ENCODE peak calls at places on chromosomes 5 and 9, in eight cellular contexts. One of them, this sample, is unnamed.

GRCh38 chr5:142924135-142924883 is 154.1 kb downstream of the ARHGAP26 start:
- DNase-seq in upper lobe of left lung: no peak
- DNase-seq in HT1080: no peak
- DNase-seq in ureter: no peak
- DNase-seq in GM13976: peak; percentile 40
- DNase-seq in breast epithelium: no peak
- DNase-seq in mesenteric fat pad: no peak
- DNase-seq in activated B cell treated with CpG ODN at 0.5 μM for 24 hours: no peak
- DNase-seq in this sample: no peak

GRCh38 chr5:570886-571285 is 41.3 kb upstream of the CEP72 start:
- DNase-seq in upper lobe of left lung: peak; percentile 47
- DNase-seq in activated B cell treated with CpG ODN at 0.5 μM for 24 hours: no peak
- DNase-seq in HT1080: no peak
- DNase-seq in GM13976: no peak
- DNase-seq in breast epithelium: no peak
- DNase-seq in mesenteric fat pad: peak; percentile 69
- DNase-seq in ureter: peak; percentile 20
- DNase-seq in this sample: no peak

GRCh38 chr5:6686916-6687409 is 26.3 kb upstream of the TENT4A start:
- DNase-seq in GM13976: no peak
- DNase-seq in activated B cell treated with CpG ODN at 0.5 μM for 24 hours: no peak
- DNase-seq in ureter: no peak
- DNase-seq in breast epithelium: no peak
- DNase-seq in upper lobe of left lung: peak; percentile 68
- DNase-seq in mesenteric fat pad: no peak
- DNase-seq in HT1080: peak; percentile 44
- DNase-seq in this sample: peak; percentile 25

GRCh38 chr5:68344447-68345111 is 129.0 kb downstream of the PIK3R1 start:
- DNase-seq in ureter: no peak
- DNase-seq in activated B cell treated with CpG ODN at 0.5 μM for 24 hours: no peak
- DNase-seq in breast epithelium: no peak
- DNase-seq in upper lobe of left lung: no peak
- DNase-seq in mesenteric fat pad: no peak
- DNase-seq in HT1080: peak; percentile 70
- DNase-seq in GM13976: peak; percentile 41
- DNase-seq in this sample: no peak

GRCh38 chr5:82274343-82275266 is 3.5 kb downstream of the RPS23 start:
- DNase-seq in upper lobe of left lung: peak; percentile 77
- DNase-seq in HT1080: peak; percentile 29
- DNase-seq in GM13976: no peak
- DNase-seq in breast epithelium: no peak
- DNase-seq in ureter: no peak
- DNase-seq in mesenteric fat pad: no peak
- DNase-seq in activated B cell treated with CpG ODN at 0.5 μM for 24 hours: no peak
- DNase-seq in this sample: no peak

GRCh38 chr9:100020121-100020780 is 78.5 kb downstream of the ERP44 start:
- DNase-seq in GM13976: no peak
- DNase-seq in upper lobe of left lung: no peak
- DNase-seq in HT1080: peak; percentile 15
- DNase-seq in breast epithelium: no peak
- DNase-seq in ureter: no peak
- DNase-seq in mesenteric fat pad: no peak
- DNase-seq in activated B cell treated with CpG ODN at 0.5 μM for 24 hours: no peak
- DNase-seq in this sample: no peak

GRCh38 chr9:5205071-5205470 is 19.6 kb upstream of the INSL6 start:
- DNase-seq in breast epithelium: no peak
- DNase-seq in mesenteric fat pad: no peak
- DNase-seq in activated B cell treated with CpG ODN at 0.5 μM for 24 hours: no peak
- DNase-seq in HT1080: peak; percentile 31
- DNase-seq in upper lobe of left lung: no peak
- DNase-seq in ureter: no peak
- DNase-seq in GM13976: no peak
- DNase-seq in this sample: no peak

GRCh38 chr5:125486634-125487033 is 740.2 kb upstream of the ZNF608 start:
- DNase-seq in mesenteric fat pad: no peak
- DNase-seq in activated B cell treated with CpG ODN at 0.5 μM for 24 hours: no peak
- DNase-seq in breast epithelium: no peak
- DNase-seq in upper lobe of left lung: no peak
- DNase-seq in HT1080: peak; percentile 37
- DNase-seq in ureter: no peak
- DNase-seq in GM13976: no peak
- DNase-seq in this sample: no peak

GRCh38 chr9:131870156-131870555 is 130.3 kb upstream of the RAPGEF1 start:
- DNase-seq in ureter: no peak
- DNase-seq in HT1080: no peak
- DNase-seq in mesenteric fat pad: no peak
- DNase-seq in activated B cell treated with CpG ODN at 0.5 μM for 24 hours: no peak
- DNase-seq in upper lobe of left lung: no peak
- DNase-seq in GM13976: no peak
- DNase-seq in breast epithelium: no peak
- DNase-seq in this sample: no peak

GRCh38 chr5:159682623-159683022 is 233.7 kb upstream of the ADRA1B start:
- DNase-seq in ureter: no peak
- DNase-seq in mesenteric fat pad: no peak
- DNase-seq in HT1080: no peak
- DNase-seq in breast epithelium: no peak
- DNase-seq in activated B cell treated with CpG ODN at 0.5 μM for 24 hours: no peak
- DNase-seq in upper lobe of left lung: no peak
- DNase-seq in GM13976: no peak
- DNase-seq in this sample: no peak

GRCh38 chr5:10418654-10419345 is 22.9 kb upstream of the ROPN1L start:
- DNase-seq in breast epithelium: no peak
- DNase-seq in activated B cell treated with CpG ODN at 0.5 μM for 24 hours: no peak
- DNase-seq in ureter: no peak
- DNase-seq in HT1080: no peak
- DNase-seq in GM13976: no peak
- DNase-seq in mesenteric fat pad: no peak
- DNase-seq in upper lobe of left lung: no peak
- DNase-seq in this sample: no peak

GRCh38 chr5:139700711-139701693 is 52.9 kb downstream of the CXXC5 start:
- DNase-seq in breast epithelium: no peak
- DNase-seq in activated B cell treated with CpG ODN at 0.5 μM for 24 hours: no peak
- DNase-seq in HT1080: no peak
- DNase-seq in ureter: no peak
- DNase-seq in upper lobe of left lung: no peak
- DNase-seq in mesenteric fat pad: no peak
- DNase-seq in GM13976: no peak
- DNase-seq in this sample: no peak

GRCh38 chr9:137301086-137301947 is 754 bp downstream of the NRARP start:
- DNase-seq in HT1080: no peak
- DNase-seq in activated B cell treated with CpG ODN at 0.5 μM for 24 hours: no peak
- DNase-seq in upper lobe of left lung: peak; percentile 90
- DNase-seq in ureter: no peak
- DNase-seq in GM13976: peak; percentile 73
- DNase-seq in breast epithelium: no peak
- DNase-seq in mesenteric fat pad: no peak
- DNase-seq in this sample: no peak

GRCh38 chr5:57246426-57246825 is 72.6 kb downstream of the GPBP1 start:
- DNase-seq in upper lobe of left lung: no peak
- DNase-seq in HT1080: no peak
- DNase-seq in breast epithelium: no peak
- DNase-seq in ureter: no peak
- DNase-seq in activated B cell treated with CpG ODN at 0.5 μM for 24 hours: no peak
- DNase-seq in mesenteric fat pad: no peak
- DNase-seq in GM13976: no peak
- DNase-seq in this sample: no peak

GRCh38 chr9:108855529-108855886 is 278 bp downstream of the ACTL7B start:
- DNase-seq in breast epithelium: no peak
- DNase-seq in GM13976: no peak
- DNase-seq in upper lobe of left lung: peak; percentile 84
- DNase-seq in HT1080: no peak
- DNase-seq in ureter: no peak
- DNase-seq in mesenteric fat pad: no peak
- DNase-seq in activated B cell treated with CpG ODN at 0.5 μM for 24 hours: no peak
- DNase-seq in this sample: no peak

GRCh38 chr5:51960617-51961115 is 577.4 kb downstream of the ISL1 start:
- DNase-seq in HT1080: peak; percentile 33
- DNase-seq in activated B cell treated with CpG ODN at 0.5 μM for 24 hours: no peak
- DNase-seq in mesenteric fat pad: no peak
- DNase-seq in GM13976: no peak
- DNase-seq in breast epithelium: no peak
- DNase-seq in ureter: no peak
- DNase-seq in upper lobe of left lung: no peak
- DNase-seq in this sample: no peak

GRCh38 chr5:140298183-140298601 is 4.7 kb downstream of the PFDN1 start:
- DNase-seq in activated B cell treated with CpG ODN at 0.5 μM for 24 hours: no peak
- DNase-seq in ureter: no peak
- DNase-seq in GM13976: no peak
- DNase-seq in breast epithelium: no peak
- DNase-seq in upper lobe of left lung: no peak
- DNase-seq in HT1080: peak; percentile 88
- DNase-seq in mesenteric fat pad: no peak
- DNase-seq in this sample: no peak

GRCh38 chr5:62144395-62145022 is 161.5 kb upstream of the KIF2A start:
- DNase-seq in upper lobe of left lung: no peak
- DNase-seq in activated B cell treated with CpG ODN at 0.5 μM for 24 hours: no peak
- DNase-seq in breast epithelium: no peak
- DNase-seq in GM13976: no peak
- DNase-seq in HT1080: peak; percentile 55
- DNase-seq in mesenteric fat pad: no peak
- DNase-seq in ureter: no peak
- DNase-seq in this sample: peak; percentile 48

GRCh38 chr9:91824591-91825339 is 125.3 kb downstream of the ROR2 start:
- DNase-seq in ureter: no peak
- DNase-seq in HT1080: no peak
- DNase-seq in GM13976: no peak
- DNase-seq in upper lobe of left lung: no peak
- DNase-seq in activated B cell treated with CpG ODN at 0.5 μM for 24 hours: no peak
- DNase-seq in breast epithelium: no peak
- DNase-seq in mesenteric fat pad: no peak
- DNase-seq in this sample: no peak

GRCh38 chr5:16489322-16489791 is 23.8 kb upstream of the ZNF622 start:
- DNase-seq in ureter: no peak
- DNase-seq in GM13976: no peak
- DNase-seq in upper lobe of left lung: no peak
- DNase-seq in HT1080: peak; percentile 54
- DNase-seq in mesenteric fat pad: no peak
- DNase-seq in breast epithelium: no peak
- DNase-seq in activated B cell treated with CpG ODN at 0.5 μM for 24 hours: no peak
- DNase-seq in this sample: no peak

GRCh38 chr9:92242115-92242778 is 51.2 kb downstream of the IARS1 start:
- DNase-seq in upper lobe of left lung: no peak
- DNase-seq in breast epithelium: no peak
- DNase-seq in ureter: no peak
- DNase-seq in activated B cell treated with CpG ODN at 0.5 μM for 24 hours: no peak
- DNase-seq in mesenteric fat pad: no peak
- DNase-seq in GM13976: no peak
- DNase-seq in HT1080: peak; percentile 72
- DNase-seq in this sample: no peak

GRCh38 chr5:172766287-172767104 is 4.5 kb downstream of the DUSP1 start:
- DNase-seq in upper lobe of left lung: no peak
- DNase-seq in mesenteric fat pad: peak; percentile 92
- DNase-seq in ureter: peak; percentile 79
- DNase-seq in HT1080: peak; percentile 71
- DNase-seq in activated B cell treated with CpG ODN at 0.5 μM for 24 hours: no peak
- DNase-seq in GM13976: no peak
- DNase-seq in breast epithelium: peak; percentile 82
- DNase-seq in this sample: peak; percentile 71

GRCh38 chr9:89750117-89750551 is 145.3 kb downstream of the GADD45G start:
- DNase-seq in GM13976: no peak
- DNase-seq in ureter: no peak
- DNase-seq in breast epithelium: no peak
- DNase-seq in mesenteric fat pad: no peak
- DNase-seq in HT1080: no peak
- DNase-seq in upper lobe of left lung: peak; percentile 75
- DNase-seq in activated B cell treated with CpG ODN at 0.5 μM for 24 hours: no peak
- DNase-seq in this sample: no peak

GRCh38 chr9:124242331-124243194 is 15.2 kb upstream of the NEK6 start:
- DNase-seq in activated B cell treated with CpG ODN at 0.5 μM for 24 hours: no peak
- DNase-seq in mesenteric fat pad: no peak
- DNase-seq in HT1080: no peak
- DNase-seq in ureter: no peak
- DNase-seq in upper lobe of left lung: no peak
- DNase-seq in GM13976: peak; percentile 11
- DNase-seq in breast epithelium: peak; percentile 31
- DNase-seq in this sample: no peak

GRCh38 chr9:12783767-12784460 is 9.1 kb downstream of the LURAP1L start:
- DNase-seq in mesenteric fat pad: no peak
- DNase-seq in HT1080: no peak
- DNase-seq in ureter: no peak
- DNase-seq in breast epithelium: no peak
- DNase-seq in upper lobe of left lung: no peak
- DNase-seq in GM13976: no peak
- DNase-seq in activated B cell treated with CpG ODN at 0.5 μM for 24 hours: no peak
- DNase-seq in this sample: no peak

GRCh38 chr5:34576849-34577248 is 79.3 kb upstream of the RAI14 start:
- DNase-seq in breast epithelium: no peak
- DNase-seq in GM13976: no peak
- DNase-seq in mesenteric fat pad: no peak
- DNase-seq in upper lobe of left lung: peak; percentile 36
- DNase-seq in HT1080: no peak
- DNase-seq in activated B cell treated with CpG ODN at 0.5 μM for 24 hours: no peak
- DNase-seq in ureter: no peak
- DNase-seq in this sample: no peak

GRCh38 chr9:35164711-35165110 is 2.9 kb downstream of the UNC13B start:
- DNase-seq in breast epithelium: no peak
- DNase-seq in upper lobe of left lung: no peak
- DNase-seq in HT1080: peak; percentile 70
- DNase-seq in GM13976: no peak
- DNase-seq in ureter: no peak
- DNase-seq in mesenteric fat pad: no peak
- DNase-seq in activated B cell treated with CpG ODN at 0.5 μM for 24 hours: no peak
- DNase-seq in this sample: no peak

GRCh38 chr5:115419794-115420585 is 123.5 kb upstream of the CCDC112 start:
- DNase-seq in mesenteric fat pad: no peak
- DNase-seq in activated B cell treated with CpG ODN at 0.5 μM for 24 hours: no peak
- DNase-seq in ureter: no peak
- DNase-seq in breast epithelium: no peak
- DNase-seq in upper lobe of left lung: no peak
- DNase-seq in GM13976: no peak
- DNase-seq in HT1080: peak; percentile 98
- DNase-seq in this sample: no peak

GRCh38 chr5:108255468-108255867 is 126.4 kb downstream of the FBXL17 start:
- DNase-seq in ureter: no peak
- DNase-seq in breast epithelium: no peak
- DNase-seq in GM13976: no peak
- DNase-seq in upper lobe of left lung: no peak
- DNase-seq in HT1080: no peak
- DNase-seq in mesenteric fat pad: no peak
- DNase-seq in activated B cell treated with CpG ODN at 0.5 μM for 24 hours: no peak
- DNase-seq in this sample: no peak

GRCh38 chr5:123429993-123430392 is 6.8 kb upstream of the CEP120 start:
- DNase-seq in GM13976: no peak
- DNase-seq in breast epithelium: no peak
- DNase-seq in upper lobe of left lung: no peak
- DNase-seq in HT1080: peak; percentile 70
- DNase-seq in mesenteric fat pad: no peak
- DNase-seq in activated B cell treated with CpG ODN at 0.5 μM for 24 hours: no peak
- DNase-seq in ureter: no peak
- DNase-seq in this sample: no peak

GRCh38 chr9:33080534-33080933 is 4.1 kb upstream of the SMU1 start:
- DNase-seq in breast epithelium: no peak
- DNase-seq in ureter: no peak
- DNase-seq in mesenteric fat pad: no peak
- DNase-seq in upper lobe of left lung: no peak
- DNase-seq in GM13976: no peak
- DNase-seq in HT1080: no peak
- DNase-seq in activated B cell treated with CpG ODN at 0.5 μM for 24 hours: no peak
- DNase-seq in this sample: no peak

GRCh38 chr5:133993563-133993962 is 11.2 kb downstream of the VDAC1 start:
- DNase-seq in ureter: no peak
- DNase-seq in GM13976: no peak
- DNase-seq in activated B cell treated with CpG ODN at 0.5 μM for 24 hours: no peak
- DNase-seq in breast epithelium: no peak
- DNase-seq in mesenteric fat pad: no peak
- DNase-seq in upper lobe of left lung: no peak
- DNase-seq in HT1080: no peak
- DNase-seq in this sample: no peak

GRCh38 chr9:8489845-8490244 is 690.3 kb upstream of the DMAC1 start:
- DNase-seq in breast epithelium: no peak
- DNase-seq in HT1080: peak; percentile 6
- DNase-seq in upper lobe of left lung: no peak
- DNase-seq in ureter: no peak
- DNase-seq in mesenteric fat pad: no peak
- DNase-seq in GM13976: no peak
- DNase-seq in activated B cell treated with CpG ODN at 0.5 μM for 24 hours: no peak
- DNase-seq in this sample: no peak

GRCh38 chr5:14452685-14453084 is 128.9 kb upstream of the OTULINL start:
- DNase-seq in ureter: no peak
- DNase-seq in upper lobe of left lung: no peak
- DNase-seq in mesenteric fat pad: no peak
- DNase-seq in breast epithelium: no peak
- DNase-seq in activated B cell treated with CpG ODN at 0.5 μM for 24 hours: no peak
- DNase-seq in GM13976: no peak
- DNase-seq in HT1080: no peak
- DNase-seq in this sample: no peak

This sample was measured in mucosa of gallbladder.